ENCODE peak calls at places on chromosomes 3 and 15, in six cellular contexts. I is NCI-H510A treated with DMSO at 0.1 percent for 48 hours; Y is heart right ventricle; E is transverse colon; O is posterior cingulate gyrus; U is activated CD4-positive, alpha-beta T cell treated with anti-CD3 and anti-CD28 coated beads for 36 hours. L is an unnamed sample.

GRCh38 chr3:159859424-159859823 is 129.2 kb upstream of the IL12A start:
- DNase-seq in I (no peak), Y (no peak), E (no peak), O (no peak), U (no peak), L (no peak)

GRCh38 chr15:52329980-52330379 is 34.4 kb upstream of the MYO5C start:
- DNase-seq in I (no peak), Y (no peak), E (no peak), O (no peak), U (no peak), L (no peak)

GRCh38 chr15:71197620-71198019 is 82.3 kb downstream of the THSD4 start:
- DNase-seq in I (no peak), Y (no peak), E (no peak), O (no peak), U (no peak), L (no peak)

GRCh38 chr3:76308541-76308940 is 523.2 kb upstream of the ZNF717 start:
- DNase-seq in I (no peak), Y (no peak), E (no peak), O (no peak), U (no peak), L (no peak)

GRCh38 chr3:129620828-129621605 is 14.5 kb upstream of the PLXND1 start:
- DNase-seq in I (no peak), Y (peak; percentile 11), E (no peak), O (no peak), U (peak; percentile 2), L (no peak)

GRCh38 chr15:66947471-66947870 is 117.9 kb upstream of the SMAD3 start:
- DNase-seq in I (no peak), Y (no peak), E (no peak), O (no peak), U (no peak), L (no peak)

GRCh38 chr3:24387000-24387399 is 107.7 kb downstream of the THRB start:
- DNase-seq in I (no peak), Y (no peak), E (no peak), O (no peak), U (no peak), L (no peak)

GRCh38 chr3:85560088-85560790 is 601.5 kb downstream of the CADM2 start:
- DNase-seq in I (no peak), Y (peak; percentile 19), E (no peak), O (no peak), U (no peak), L (no peak)

GRCh38 chr3:194312743-194313281 is 38.3 kb downstream of the CPN2 start:
- DNase-seq in I (peak; percentile 59), Y (peak; percentile 42), E (peak; percentile 59), O (no peak), U (no peak), L (peak; percentile 55)

GRCh38 chr3:196115678-196116083 is 33.8 kb upstream of the TFRC start:
- DNase-seq in I (no peak), Y (no peak), E (no peak), O (no peak), U (no peak), L (no peak)

GRCh38 chr3:112378989-112379692 is 46.2 kb downstream of the CD200 start:
- DNase-seq in I (no peak), Y (no peak), E (no peak), O (no peak), U (peak; percentile 29), L (no peak)

GRCh38 chr3:37855363-37855970 is 6.2 kb upstream of the CTDSPL start:
- DNase-seq in I (peak; percentile 25), Y (peak; percentile 87), E (peak; percentile 88), O (peak; percentile 90), U (peak; percentile 89), L (peak; percentile 17)

GRCh38 chr3:137524751-137525150 is 239.4 kb upstream of the SOX14 start:
- DNase-seq in I (no peak), Y (no peak), E (no peak), O (no peak), U (no peak), L (no peak)

GRCh38 chr3:138946554-138947302 is at the start of the genes FOXL2 and FOXL2NB:
- DNase-seq in I (no peak), Y (peak; percentile 21), E (no peak), O (no peak), U (peak; percentile 56), L (no peak)

GRCh38 chr15:23518104-23518503 is 47.4 kb upstream of the MKRN3 start:
- DNase-seq in I (no peak), Y (no peak), E (no peak), O (no peak), U (no peak), L (no peak)

GRCh38 chr15:35427496-35427895 is 118.5 kb downstream of the DPH6 start:
- DNase-seq in I (no peak), Y (no peak), E (no peak), O (no peak), U (no peak), L (no peak)

GRCh38 chr3:11288786-11289637 is 16.8 kb downstream of the ATG7 start:
- DNase-seq in I (no peak), Y (no peak), E (no peak), O (no peak), U (no peak), L (no peak)